ENCODE peak calls at places on chromosomes 7 and 10, in five cellular contexts. J, S, R, K and Z are unnamed samples.

GRCh38 chr7:17367502-17367901 is 69.0 kb downstream of the AHR start:
- DNase-seq in S (no peak), J (no peak), R (no peak), K (no peak), Z (no peak)

GRCh38 chr10:117653170-117653515 is 110.6 kb downstream of the EMX2 start:
- DNase-seq in S (peak; percentile 96), R (no peak), K (no peak), J (no peak), Z (no peak)

GRCh38 chr10:120616311-120616911 is 159.4 kb downstream of the PLPP4 start:
- DNase-seq in K (no peak), R (no peak), S (no peak), J (no peak), Z (no peak)

GRCh38 chr10:113153493-113154127 is 203.6 kb downstream of the TCF7L2 start:
- DNase-seq in S (no peak), R (no peak), J (peak; percentile 60), K (no peak), Z (no peak)

GRCh38 chr7:139972000-139972399 is 90.8 kb downstream of the PARP12 start:
- DNase-seq in J (no peak), R (no peak), K (no peak), S (no peak), Z (peak; percentile 5)

GRCh38 chr7:40329601-40330153 is 194.9 kb downstream of the SUGCT start:
- DNase-seq in S (peak; percentile 49), K (no peak), J (no peak), R (no peak), Z (peak; percentile 53)

GRCh38 chr10:12656518-12657142 is 307.3 kb downstream of the CAMK1D start:
- DNase-seq in J (no peak), K (no peak), S (peak; percentile 39), R (no peak), Z (peak; percentile 80)

GRCh38 chr7:16838386-16838785 is 33.6 kb upstream of the AGR2 start:
- DNase-seq in R (no peak), J (no peak), S (no peak), K (no peak), Z (no peak)

GRCh38 chr7:154842608-154843007 is 160.3 kb downstream of the PAXIP1 start:
- DNase-seq in J (no peak), S (no peak), R (no peak), K (no peak), Z (no peak)

GRCh38 chr7:36017111-36017510 is 135.9 kb upstream of the EEPD1 start:
- DNase-seq in R (no peak), J (no peak), S (no peak), K (no peak), Z (no peak)

GRCh38 chr7:518630-519428 is 817 bp downstream of the PDGFA start:
- DNase-seq in J (peak; percentile 87), S (peak; percentile 82), K (peak; percentile 88), R (no peak), Z (peak; percentile 47)

GRCh38 chr7:129423700-129424410 is 10.4 kb upstream of the STRIP2 start:
- DNase-seq in J (no peak), K (no peak), S (peak; percentile 43), R (no peak), Z (no peak)

GRCh38 chr10:91163709-91164474 is 56.6 kb upstream of the PCGF5 start:
- DNase-seq in K (peak; percentile 87), R (peak; percentile 60), S (peak; percentile 74), J (peak; percentile 73), Z (no peak)

GRCh38 chr7:15922002-15922401 is 235.5 kb upstream of the MEOX2 start:
- DNase-seq in R (no peak), J (no peak), K (no peak), S (no peak), Z (no peak)

GRCh38 chr10:102782698-102783540 is 39.2 kb downstream of the WBP1L start:
- DNase-seq in K (peak; percentile 60), S (peak; percentile 96), J (peak; percentile 77), R (no peak), Z (no peak)

GRCh38 chr7:31077484-31078362 is 25.6 kb downstream of the ADCYAP1R1 start:
- DNase-seq in J (peak; percentile 12), R (no peak), K (no peak), S (no peak), Z (no peak)

GRCh38 chr7:41292457-41292856 is 410.4 kb downstream of the INHBA start:
- DNase-seq in S (peak; percentile 83), R (no peak), J (no peak), K (no peak), Z (no peak)

GRCh38 chr7:82859106-82859850 is 303.4 kb downstream of the PCLO start:
- DNase-seq in K (no peak), J (no peak), R (no peak), S (peak; percentile 16), Z (peak; percentile 31)

GRCh38 chr10:48363617-48364355 is 57.3 kb downstream of the MAPK8 start:
- DNase-seq in S (peak; percentile 60), R (no peak), K (no peak), J (no peak), Z (peak; percentile 58)

GRCh38 chr7:41459623-41460256 is 243.2 kb downstream of the INHBA start:
- DNase-seq in J (no peak), K (no peak), R (no peak), S (no peak), Z (no peak)

GRCh38 chr7:72446566-72447462 is 34.7 kb upstream of the CALN1 start:
- DNase-seq in S (no peak), R (no peak), J (no peak), K (no peak), Z (no peak)

GRCh38 chr7:26843696-26844095 is 20.7 kb downstream of the SKAP2 start:
- DNase-seq in K (no peak), S (peak; percentile 16), J (no peak), R (no peak), Z (no peak)

GRCh38 chr10:117322258-117322657 is 53.0 kb downstream of the PDZD8 start:
- DNase-seq in S (no peak), R (no peak), J (no peak), K (no peak), Z (peak; percentile 9)

GRCh38 chr7:111089822-111090426 is 1.0 kb upstream of the LRRN3 start:
- DNase-seq in R (no peak), S (peak; percentile 24), J (no peak), K (no peak), Z (peak; percentile 47)

GRCh38 chr10:21726601-21727295 is 192.7 kb downstream of the MLLT10 start:
- DNase-seq in R (no peak), K (no peak), S (no peak), J (no peak), Z (no peak)

GRCh38 chr10:107340345-107340744 is 175.8 kb upstream of the SORCS1 start:
- DNase-seq in R (no peak), J (no peak), K (no peak), S (no peak), Z (no peak)

GRCh38 chr10:117757121-117757795 is 214.7 kb downstream of the EMX2 start:
- DNase-seq in K (no peak), S (no peak), R (no peak), J (no peak), Z (no peak)

GRCh38 chr7:131945313-131945831 is 388.9 kb upstream of the PODXL start:
- DNase-seq in S (peak; percentile 12), J (peak; percentile 51), K (peak; percentile 59), R (no peak), Z (peak; percentile 30)

GRCh38 chr10:29081971-29082699 is 206.7 kb upstream of the LYZL1 start:
- DNase-seq in J (no peak), R (no peak), S (no peak), K (no peak), Z (no peak)

GRCh38 chr10:133235265-133235664 is 2.4 kb upstream of the VENTX start:
- DNase-seq in S (no peak), K (no peak), R (no peak), J (peak; percentile 72), Z (no peak)

GRCh38 chr10:133235891-133236321 is 1.7 kb upstream of the VENTX start:
- DNase-seq in S (no peak), R (no peak), K (peak; percentile 47), J (no peak), Z (no peak)

GRCh38 chr10:133238066-133238804 is 580 bp downstream of the VENTX start:
- DNase-seq in K (no peak), S (no peak), J (no peak), R (no peak), Z (no peak)

GRCh38 chr10:133236411-133237240 is 1.0 kb upstream of the VENTX start:
- DNase-seq in J (no peak), S (no peak), K (peak; percentile 45), R (no peak), Z (no peak)

DNA sequence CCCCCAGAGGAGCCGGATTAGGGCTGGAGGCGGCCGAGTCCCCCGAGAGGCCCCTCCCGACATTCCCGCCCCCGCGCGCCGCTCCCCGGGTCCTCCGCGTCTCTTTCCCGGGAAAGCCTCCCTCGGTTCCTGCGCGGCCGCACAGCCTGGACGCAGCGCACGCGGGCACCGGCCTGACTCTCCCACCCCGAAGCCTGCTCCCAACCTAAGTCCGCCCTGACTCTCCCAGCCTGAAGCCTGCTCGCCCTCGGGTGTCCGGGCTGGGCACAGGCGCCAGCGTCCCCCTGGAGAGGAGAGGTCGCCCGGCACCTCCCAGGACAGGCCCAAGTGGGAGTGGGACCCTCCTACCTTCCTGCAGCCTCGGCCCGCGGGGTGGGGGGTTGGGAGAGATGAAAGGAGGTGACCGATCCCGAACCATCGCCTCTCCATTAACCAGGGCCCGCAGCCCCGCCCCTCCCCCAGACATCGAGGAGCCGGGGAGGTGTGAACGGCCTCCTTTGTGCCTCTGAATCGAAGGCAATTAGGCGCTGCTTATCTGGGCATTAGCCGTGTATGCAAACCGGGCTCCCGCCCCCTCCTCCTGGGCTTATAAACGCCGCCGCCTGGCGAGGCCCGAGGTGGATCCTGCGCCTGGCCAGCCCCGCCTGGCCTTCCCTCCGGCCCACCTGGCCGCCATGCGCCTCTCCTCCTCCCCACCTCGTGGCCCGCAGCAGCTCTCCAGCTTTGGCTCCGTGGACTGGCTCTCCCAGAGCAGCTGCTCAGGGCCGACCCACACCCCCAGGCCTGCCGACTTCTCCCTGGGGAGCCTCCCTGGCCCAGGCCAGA is at the start of gene VENTX:
- DNase-seq in J (no peak), S (no peak), R (no peak), K (peak; percentile 43), Z (no peak)
- H3K4me3 ChIP-seq in J (peak within 1 kb of the TSS; percentile 45), S (no peak within 1 kb of the TSS), R (no peak within 1 kb of the TSS), K (no peak within 1 kb of the TSS), Z (no peak within 1 kb of the TSS)

GRCh38 chr7:1555813-1556540 is at the start of gene TMEM184A:
- DNase-seq in K (peak; percentile 95), S (peak; percentile 83), J (peak; percentile 87), R (no peak), Z (peak; percentile 49)
- H3K4me3 ChIP-seq in K (peak within 1 kb of the TSS; percentile 13), S (no peak within 1 kb of the TSS), J (peak within 1 kb of the TSS; percentile 17), R (no peak within 1 kb of the TSS), Z (no peak within 1 kb of the TSS)

GRCh38 chr7:18518555-18518954 is 23.0 kb downstream of the HDAC9 start:
- DNase-seq in J (no peak), K (no peak), S (no peak), R (no peak), Z (no peak)
- H3K4me3 ChIP-seq in J (no peak overlapping the region), K (no peak overlapping the region), S (no peak overlapping the region), R (no peak overlapping the region), Z (no peak overlapping the region)

GRCh38 chr7:141584935-141585334 is 33.7 kb downstream of the AGK start:
- DNase-seq in J (no peak), R (no peak), S (no peak), K (no peak), Z (no peak)

GRCh38 chr7:141588912-141589311 is 37.7 kb downstream of the AGK start:
- DNase-seq in K (no peak), S (no peak), R (no peak), J (no peak), Z (no peak)

GRCh38 chr7:141586878-141587277 is 35.7 kb downstream of the AGK start:
- DNase-seq in K (no peak), J (no peak), S (no peak), R (no peak), Z (no peak)

GRCh38 chr7:141587304-141587703 is 36.1 kb downstream of the AGK start:
- DNase-seq in S (no peak), K (no peak), J (no peak), R (no peak), Z (no peak)

GRCh38 chr7:141585592-141586510 is 34.6 kb downstream of the AGK start:
- DNase-seq in R (no peak), S (peak; percentile 83), J (no peak), K (no peak), Z (no peak)
- H3K4me3 ChIP-seq in R (no peak overlapping the region), S (peak overlapping the region; percentile 10), J (no peak overlapping the region), K (no peak overlapping the region), Z (no peak overlapping the region)